ENCODE peak calls at places on chromosome 19, in seven cellular contexts. One of them, this sample, is unnamed.

GRCh38 chr19:14555918-14556661 is 15.8 kb downstream of the NDUFB7 start:
- DNase-seq in HT1080: peak; percentile 47
- DNase-seq in SHP77: no peak
- DNase-seq in iris pigment epithelial cell: peak; percentile 73
- DNase-seq in body of pancreas: no peak
- DNase-seq in stimulated activated CD8-positive, alpha-beta memory T cell treated with anti-CD3 and anti-CD28 coated beads, Interleukin-7, amount 100 ng/mL, for 1 hour: no peak
- DNase-seq in foreskin keratinocyte: no peak
- DNase-seq in this sample: no peak

GRCh38 chr19:48543121-48543710 is 8.8 kb upstream of the SULT2B1 start:
- DNase-seq in body of pancreas: peak; percentile 62
- DNase-seq in iris pigment epithelial cell: peak; percentile 16
- DNase-seq in HT1080: peak; percentile 92
- DNase-seq in stimulated activated CD8-positive, alpha-beta memory T cell treated with anti-CD3 and anti-CD28 coated beads, Interleukin-7, amount 100 ng/mL, for 1 hour: no peak
- DNase-seq in SHP77: no peak
- DNase-seq in foreskin keratinocyte: peak; percentile 75
- DNase-seq in this sample: no peak

GRCh38 chr19:37999309-38000213 is 92.6 kb downstream of the SIPA1L3 start:
- DNase-seq in SHP77: no peak
- DNase-seq in HT1080: peak; percentile 99
- DNase-seq in stimulated activated CD8-positive, alpha-beta memory T cell treated with anti-CD3 and anti-CD28 coated beads, Interleukin-7, amount 100 ng/mL, for 1 hour: no peak
- DNase-seq in iris pigment epithelial cell: peak; percentile 99
- DNase-seq in body of pancreas: no peak
- DNase-seq in foreskin keratinocyte: peak; percentile 47
- DNase-seq in this sample: peak; percentile 55

GRCh38 chr19:10074153-10074552 is 12.0 kb upstream of the SHFL start:
- DNase-seq in HT1080: peak; percentile 27
- DNase-seq in body of pancreas: no peak
- DNase-seq in iris pigment epithelial cell: peak; percentile 38
- DNase-seq in stimulated activated CD8-positive, alpha-beta memory T cell treated with anti-CD3 and anti-CD28 coated beads, Interleukin-7, amount 100 ng/mL, for 1 hour: no peak
- DNase-seq in foreskin keratinocyte: no peak
- DNase-seq in SHP77: peak; percentile 38
- DNase-seq in this sample: no peak

GRCh38 chr19:36420961-36421748 is 2.7 kb upstream of the ZFP82 start:
- DNase-seq in HT1080: no peak
- DNase-seq in foreskin keratinocyte: no peak
- DNase-seq in SHP77: no peak
- DNase-seq in body of pancreas: peak; percentile 13
- DNase-seq in stimulated activated CD8-positive, alpha-beta memory T cell treated with anti-CD3 and anti-CD28 coated beads, Interleukin-7, amount 100 ng/mL, for 1 hour: no peak
- DNase-seq in iris pigment epithelial cell: peak; percentile 73
- DNase-seq in this sample: peak; percentile 26

GRCh38 chr19:14106840-14107239 is 10.7 kb downstream of the PRKACA start:
- DNase-seq in foreskin keratinocyte: no peak
- DNase-seq in SHP77: no peak
- DNase-seq in body of pancreas: no peak
- DNase-seq in iris pigment epithelial cell: no peak
- DNase-seq in stimulated activated CD8-positive, alpha-beta memory T cell treated with anti-CD3 and anti-CD28 coated beads, Interleukin-7, amount 100 ng/mL, for 1 hour: no peak
- DNase-seq in HT1080: no peak
- DNase-seq in this sample: no peak

GRCh38 chr19:45130888-45131615 is 29.7 kb downstream of the NKPD1 start:
- DNase-seq in stimulated activated CD8-positive, alpha-beta memory T cell treated with anti-CD3 and anti-CD28 coated beads, Interleukin-7, amount 100 ng/mL, for 1 hour: no peak
- DNase-seq in HT1080: peak; percentile 52
- DNase-seq in SHP77: peak; percentile 88
- DNase-seq in foreskin keratinocyte: no peak
- DNase-seq in body of pancreas: no peak
- DNase-seq in iris pigment epithelial cell: peak; percentile 15
- DNase-seq in this sample: no peak

GRCh38 chr19:17681505-17682125 is 6.5 kb downstream of the UNC13A start:
- DNase-seq in foreskin keratinocyte: no peak
- DNase-seq in HT1080: no peak
- DNase-seq in iris pigment epithelial cell: peak; percentile 45
- DNase-seq in stimulated activated CD8-positive, alpha-beta memory T cell treated with anti-CD3 and anti-CD28 coated beads, Interleukin-7, amount 100 ng/mL, for 1 hour: peak; percentile 10
- DNase-seq in body of pancreas: no peak
- DNase-seq in SHP77: no peak
- DNase-seq in this sample: peak; percentile 21

GRCh38 chr19:49852631-49853126 is 1.7 kb downstream of the PTOV1 start:
- DNase-seq in stimulated activated CD8-positive, alpha-beta memory T cell treated with anti-CD3 and anti-CD28 coated beads, Interleukin-7, amount 100 ng/mL, for 1 hour: no peak
- DNase-seq in foreskin keratinocyte: no peak
- DNase-seq in iris pigment epithelial cell: no peak
- DNase-seq in SHP77: no peak
- DNase-seq in body of pancreas: peak; percentile 7
- DNase-seq in HT1080: no peak
- DNase-seq in this sample: no peak

GRCh38 chr19:58519087-58519354 is 589 bp downstream of the ZBTB45 start:
- DNase-seq in foreskin keratinocyte: peak; percentile 41
- DNase-seq in body of pancreas: peak; percentile 65
- DNase-seq in stimulated activated CD8-positive, alpha-beta memory T cell treated with anti-CD3 and anti-CD28 coated beads, Interleukin-7, amount 100 ng/mL, for 1 hour: no peak
- DNase-seq in HT1080: peak; percentile 64
- DNase-seq in SHP77: peak; percentile 63
- DNase-seq in iris pigment epithelial cell: peak; percentile 77
- DNase-seq in this sample: peak; percentile 42

GRCh38 chr19:18995804-18996241 is 37.5 kb downstream of the SUGP2 start:
- DNase-seq in body of pancreas: peak; percentile 48
- DNase-seq in HT1080: peak; percentile 71
- DNase-seq in foreskin keratinocyte: peak; percentile 26
- DNase-seq in stimulated activated CD8-positive, alpha-beta memory T cell treated with anti-CD3 and anti-CD28 coated beads, Interleukin-7, amount 100 ng/mL, for 1 hour: no peak
- DNase-seq in iris pigment epithelial cell: peak; percentile 88
- DNase-seq in SHP77: peak; percentile 33
- DNase-seq in this sample: peak; percentile 60

GRCh38 chr19:52028027-52028779 is at the start of gene ZNF614:
- DNase-seq in SHP77: peak; percentile 73
- DNase-seq in HT1080: peak; percentile 85
- DNase-seq in stimulated activated CD8-positive, alpha-beta memory T cell treated with anti-CD3 and anti-CD28 coated beads, Interleukin-7, amount 100 ng/mL, for 1 hour: peak; percentile 65
- DNase-seq in iris pigment epithelial cell: peak; percentile 91
- DNase-seq in body of pancreas: peak; percentile 69
- DNase-seq in foreskin keratinocyte: peak; percentile 72
- DNase-seq in this sample: peak; percentile 67

GRCh38 chr19:32018014-32018413 is 327.4 kb upstream of the ZNF507 start:
- DNase-seq in iris pigment epithelial cell: peak; percentile 61
- DNase-seq in stimulated activated CD8-positive, alpha-beta memory T cell treated with anti-CD3 and anti-CD28 coated beads, Interleukin-7, amount 100 ng/mL, for 1 hour: no peak
- DNase-seq in HT1080: peak; percentile 72
- DNase-seq in body of pancreas: no peak
- DNase-seq in foreskin keratinocyte: peak; percentile 8
- DNase-seq in SHP77: no peak
- DNase-seq in this sample: peak; percentile 54

GRCh38 chr19:17796838-17797168 is 1.9 kb downstream of the B3GNT3 start:
- DNase-seq in iris pigment epithelial cell: no peak
- DNase-seq in body of pancreas: no peak
- DNase-seq in HT1080: no peak
- DNase-seq in stimulated activated CD8-positive, alpha-beta memory T cell treated with anti-CD3 and anti-CD28 coated beads, Interleukin-7, amount 100 ng/mL, for 1 hour: no peak
- DNase-seq in foreskin keratinocyte: no peak
- DNase-seq in SHP77: no peak
- DNase-seq in this sample: no peak

GRCh38 chr19:3061214-3062161 is 807 bp downstream of the TLE5 start:
- DNase-seq in HT1080: no peak
- DNase-seq in body of pancreas: no peak
- DNase-seq in stimulated activated CD8-positive, alpha-beta memory T cell treated with anti-CD3 and anti-CD28 coated beads, Interleukin-7, amount 100 ng/mL, for 1 hour: peak; percentile 49
- DNase-seq in iris pigment epithelial cell: peak; percentile 49
- DNase-seq in SHP77: no peak
- DNase-seq in foreskin keratinocyte: no peak
- DNase-seq in this sample: no peak

GRCh38 chr19:16441661-16442071 is 30.1 kb downstream of the EPS15L1 start:
- DNase-seq in HT1080: no peak
- DNase-seq in SHP77: peak; percentile 24
- DNase-seq in stimulated activated CD8-positive, alpha-beta memory T cell treated with anti-CD3 and anti-CD28 coated beads, Interleukin-7, amount 100 ng/mL, for 1 hour: no peak
- DNase-seq in iris pigment epithelial cell: peak; percentile 31
- DNase-seq in body of pancreas: no peak
- DNase-seq in foreskin keratinocyte: no peak
- DNase-seq in this sample: no peak

GRCh38 chr19:52094526-52094925 is 1.0 kb downstream of the ZNF841 start:
- DNase-seq in iris pigment epithelial cell: peak; percentile 18
- DNase-seq in stimulated activated CD8-positive, alpha-beta memory T cell treated with anti-CD3 and anti-CD28 coated beads, Interleukin-7, amount 100 ng/mL, for 1 hour: no peak
- DNase-seq in foreskin keratinocyte: no peak
- DNase-seq in HT1080: peak; percentile 4
- DNase-seq in SHP77: no peak
- DNase-seq in body of pancreas: no peak
- DNase-seq in this sample: no peak

GRCh38 chr19:17553256-17553655 is 2.2 kb upstream of the COLGALT1 start:
- DNase-seq in HT1080: peak; percentile 88
- DNase-seq in iris pigment epithelial cell: peak; percentile 96
- DNase-seq in foreskin keratinocyte: no peak
- DNase-seq in stimulated activated CD8-positive, alpha-beta memory T cell treated with anti-CD3 and anti-CD28 coated beads, Interleukin-7, amount 100 ng/mL, for 1 hour: no peak
- DNase-seq in SHP77: peak; percentile 23
- DNase-seq in body of pancreas: peak; percentile 48
- DNase-seq in this sample: no peak

GRCh38 chr19:17448190-17448967 is at the start of gene TMEM221:
- DNase-seq in foreskin keratinocyte: no peak
- DNase-seq in iris pigment epithelial cell: no peak
- DNase-seq in stimulated activated CD8-positive, alpha-beta memory T cell treated with anti-CD3 and anti-CD28 coated beads, Interleukin-7, amount 100 ng/mL, for 1 hour: no peak
- DNase-seq in body of pancreas: peak; percentile 50
- DNase-seq in SHP77: no peak
- DNase-seq in HT1080: no peak
- DNase-seq in this sample: no peak

GRCh38 chr19:18408053-18408476 is 10.6 kb upstream of the LRRC25 start:
- DNase-seq in iris pigment epithelial cell: no peak
- DNase-seq in HT1080: no peak
- DNase-seq in stimulated activated CD8-positive, alpha-beta memory T cell treated with anti-CD3 and anti-CD28 coated beads, Interleukin-7, amount 100 ng/mL, for 1 hour: no peak
- DNase-seq in foreskin keratinocyte: no peak
- DNase-seq in body of pancreas: peak; percentile 52
- DNase-seq in SHP77: peak; percentile 23
- DNase-seq in this sample: no peak

GRCh38 chr19:30605333-30605732 is 233.1 kb downstream of the ZNF536 start:
- DNase-seq in iris pigment epithelial cell: no peak
- DNase-seq in HT1080: no peak
- DNase-seq in foreskin keratinocyte: no peak
- DNase-seq in SHP77: no peak
- DNase-seq in stimulated activated CD8-positive, alpha-beta memory T cell treated with anti-CD3 and anti-CD28 coated beads, Interleukin-7, amount 100 ng/mL, for 1 hour: no peak
- DNase-seq in body of pancreas: no peak
- DNase-seq in this sample: no peak

GRCh38 chr19:2618611-2619010 is 83.9 kb downstream of the GNG7 start:
- DNase-seq in stimulated activated CD8-positive, alpha-beta memory T cell treated with anti-CD3 and anti-CD28 coated beads, Interleukin-7, amount 100 ng/mL, for 1 hour: peak; percentile 58
- DNase-seq in foreskin keratinocyte: no peak
- DNase-seq in body of pancreas: no peak
- DNase-seq in SHP77: no peak
- DNase-seq in iris pigment epithelial cell: peak; percentile 47
- DNase-seq in HT1080: peak; percentile 78
- DNase-seq in this sample: no peak

GRCh38 chr19:28932446-28932845 is 280.5 kb downstream of the UQCRFS1 start:
- DNase-seq in SHP77: no peak
- DNase-seq in stimulated activated CD8-positive, alpha-beta memory T cell treated with anti-CD3 and anti-CD28 coated beads, Interleukin-7, amount 100 ng/mL, for 1 hour: no peak
- DNase-seq in foreskin keratinocyte: no peak
- DNase-seq in HT1080: no peak
- DNase-seq in body of pancreas: no peak
- DNase-seq in iris pigment epithelial cell: no peak
- DNase-seq in this sample: no peak

GRCh38 chr19:32626969-32627368 is 46.0 kb downstream of the PDCD5 start:
- DNase-seq in body of pancreas: no peak
- DNase-seq in HT1080: no peak
- DNase-seq in SHP77: no peak
- DNase-seq in foreskin keratinocyte: no peak
- DNase-seq in iris pigment epithelial cell: no peak
- DNase-seq in stimulated activated CD8-positive, alpha-beta memory T cell treated with anti-CD3 and anti-CD28 coated beads, Interleukin-7, amount 100 ng/mL, for 1 hour: no peak
- DNase-seq in this sample: no peak

GRCh38 chr19:53365134-53365898 is at the start of gene ZNF525:
- DNase-seq in iris pigment epithelial cell: peak; percentile 78
- DNase-seq in stimulated activated CD8-positive, alpha-beta memory T cell treated with anti-CD3 and anti-CD28 coated beads, Interleukin-7, amount 100 ng/mL, for 1 hour: peak; percentile 92
- DNase-seq in SHP77: peak; percentile 74
- DNase-seq in HT1080: peak; percentile 2
- DNase-seq in foreskin keratinocyte: peak; percentile 61
- DNase-seq in body of pancreas: peak; percentile 93
- DNase-seq in this sample: peak; percentile 39

GRCh38 chr19:40284501-40285352 is at the start of gene AKT2:
- DNase-seq in HT1080: no peak
- DNase-seq in body of pancreas: no peak
- DNase-seq in foreskin keratinocyte: no peak
- DNase-seq in SHP77: peak; percentile 83
- DNase-seq in iris pigment epithelial cell: peak; percentile 47
- DNase-seq in stimulated activated CD8-positive, alpha-beta memory T cell treated with anti-CD3 and anti-CD28 coated beads, Interleukin-7, amount 100 ng/mL, for 1 hour: peak; percentile 43
- DNase-seq in this sample: no peak

GRCh38 chr19:42634409-42635232 is 39.9 kb upstream of the CEACAM8 start:
- DNase-seq in stimulated activated CD8-positive, alpha-beta memory T cell treated with anti-CD3 and anti-CD28 coated beads, Interleukin-7, amount 100 ng/mL, for 1 hour: no peak
- DNase-seq in body of pancreas: peak; percentile 57
- DNase-seq in foreskin keratinocyte: no peak
- DNase-seq in SHP77: peak; percentile 3
- DNase-seq in HT1080: peak; percentile 10
- DNase-seq in iris pigment epithelial cell: peak; percentile 38
- DNase-seq in this sample: no peak

GRCh38 chr19:57288373-57288772 is 8.1 kb downstream of the ZNF460 start:
- DNase-seq in foreskin keratinocyte: no peak
- DNase-seq in body of pancreas: no peak
- DNase-seq in HT1080: no peak
- DNase-seq in stimulated activated CD8-positive, alpha-beta memory T cell treated with anti-CD3 and anti-CD28 coated beads, Interleukin-7, amount 100 ng/mL, for 1 hour: no peak
- DNase-seq in iris pigment epithelial cell: no peak
- DNase-seq in SHP77: no peak
- DNase-seq in this sample: no peak